ENCODE peak calls at places on chromosomes 12 and 14, in four cellular contexts. R, Z, L and I are unnamed samples.

GRCh38 chr14:64574370-64575115 is 24.8 kb downstream of the PPP1R36 start:
- DNase-seq in L (no peak), R (no peak), Z (no peak), I (no peak)

GRCh38 chr12:121990692-121991603 is 30.7 kb upstream of the BCL7A start:
- DNase-seq in Z (no peak), L (no peak), R (no peak), I (no peak)

GRCh38 chr14:100566119-100566518 is 21.1 kb downstream of the BEGAIN start:
- DNase-seq in L (no peak), R (no peak), Z (no peak), I (no peak)

GRCh38 chr14:65290830-65291229 is 121.7 kb upstream of the FUT8 start:
- DNase-seq in L (peak; percentile 54), Z (peak; percentile 99), R (no peak), I (peak; percentile 59)

GRCh38 chr12:52277486-52278245 is 3.2 kb downstream of the KRT86 start:
- DNase-seq in L (no peak), R (no peak), Z (no peak), I (no peak)

GRCh38 chr14:104140213-104140462 is 1.8 kb downstream of the KIF26A start:
- DNase-seq in L (no peak), R (no peak), Z (no peak), I (no peak)

GRCh38 chr12:18898469-18898868 is 160.6 kb downstream of the CAPZA3 start:
- DNase-seq in L (no peak), Z (peak; percentile 43), R (no peak), I (no peak)

GRCh38 chr14:70143306-70143705 is 45.4 kb downstream of the SLC8A3 start:
- DNase-seq in Z (no peak), L (no peak), R (no peak), I (no peak)

GRCh38 chr14:73471582-73472181 is 13.3 kb upstream of the NUMB start:
- DNase-seq in R (no peak), L (no peak), Z (no peak), I (no peak)

GRCh38 chr12:93300611-93301021 is 77.1 kb upstream of the NUDT4 start:
- DNase-seq in Z (no peak), R (no peak), L (no peak), I (no peak)